ENCODE peak calls at places on chromosomes 12 and 14, in seven cellular contexts. D is caudate nucleus; H is HTR-8/SVneo; R is stomach; X is Ammon's horn; B is stimulated activated CD4-positive, alpha-beta T cell treated with anti-CD3 and anti-CD28 coated beads, Interleukin-4, amount 100 ng/mL, for 1 hour; U is iris pigment epithelial cell. W is an unnamed sample.

GRCh38 chr12:105992849-105993740 is 145.7 kb downstream of the NUAK1 start:
- DNase-seq in D (no peak), H (no peak), R (no peak), X (no peak), B (no peak), U (peak), W (peak)

GRCh38 chr14:94381149-94382030 is 7.0 kb downstream of the SERPINA1 start:
- DNase-seq in D (no peak), H (no peak), R (no peak), X (no peak), B (no peak), U (no peak), W (no peak)

GRCh38 chr12:41188841-41189394 is 798 bp downstream of the PDZRN4 start:
- DNase-seq in D (no peak), H (no peak), R (no peak), X (no peak), B (no peak), U (no peak), W (no peak)

GRCh38 chr14:36057452-36058142 is 118.9 kb downstream of the PTCSC3 start:
- DNase-seq in D (no peak), H (no peak), R (no peak), X (no peak), B (no peak), U (no peak), W (no peak)

GRCh38 chr12:109163150-109163549 is 46.8 kb downstream of the ACACB start:
- DNase-seq in D (no peak), H (no peak), R (no peak), X (no peak), B (no peak), U (no peak), W (no peak)

GRCh38 chr14:105089746-105090492 is 24.7 kb upstream of the GPR132 start:
- DNase-seq in D (no peak), H (no peak), R (no peak), X (no peak), B (no peak), U (no peak), W (no peak)

GRCh38 chr12:52949413-52950331 is 754 bp downstream of the KRT18 start:
- DNase-seq in D (no peak), H (peak), R (peak), X (no peak), B (no peak), U (peak), W (no peak)

GRCh38 chr14:54329082-54329695 is 67.6 kb upstream of the CDKN3 start:
- DNase-seq in D (no peak), H (peak), R (peak), X (peak), B (no peak), U (peak), W (peak)

GRCh38 chr12:50661300-50662120 is 102.4 kb upstream of the ATF1 start:
- DNase-seq in D (no peak), H (no peak), R (no peak), X (no peak), B (no peak), U (peak), W (no peak)

GRCh38 chr12:9798008-9798619 is 29.2 kb upstream of the KLRF1 start:
- DNase-seq in D (no peak), H (no peak), R (peak), X (peak), B (peak), U (peak), W (peak)

GRCh38 chr12:16246264-16246663 is 31.2 kb downstream of the SLC15A5 start:
- DNase-seq in D (no peak), H (no peak), R (no peak), X (no peak), B (no peak), U (no peak), W (no peak)

GRCh38 chr12:131832393-131833231 is 4.4 kb downstream of the MMP17 start:
- DNase-seq in D (peak), H (no peak), R (no peak), X (peak), B (no peak), U (peak), W (peak)

GRCh38 chr14:100633406-100633805 is 46.2 kb upstream of the BEGAIN start:
- DNase-seq in D (no peak), H (no peak), R (no peak), X (no peak), B (no peak), U (no peak), W (no peak)

GRCh38 chr12:591571-592505 is 71.4 kb downstream of the NINJ2 start:
- DNase-seq in D (no peak), H (no peak), R (peak), X (no peak), B (no peak), U (no peak), W (no peak)

GRCh38 chr12:57889541-57889989 is 43.0 kb upstream of the CTDSP2 start:
- DNase-seq in D (no peak), H (no peak), R (no peak), X (no peak), B (no peak), U (peak), W (peak)

GRCh38 chr12:32896438-32897275 is at the start of gene PKP2:
- DNase-seq in D (peak), H (peak), R (peak), X (peak), B (peak), U (peak), W (peak)

GRCh38 chr14:69695664-69696527 is 71.0 kb upstream of the SRSF5 start:
- DNase-seq in D (no peak), H (no peak), R (peak), X (no peak), B (no peak), U (peak), W (peak)

GRCh38 chr12:68425998-68426397 is 93.8 kb upstream of the MDM1 start:
- DNase-seq in D (no peak), H (no peak), R (no peak), X (no peak), B (no peak), U (peak), W (no peak)

GRCh38 chr12:6534914-6535696 is 788 bp downstream of the GAPDH start:
- DNase-seq in D (peak), H (peak), R (peak), X (peak), B (peak), U (peak), W (peak)

GRCh38 chr14:94058674-94059138 is 22.3 kb downstream of the DDX24 start:
- DNase-seq in D (no peak), H (no peak), R (no peak), X (peak), B (no peak), U (no peak), W (no peak)

GRCh38 chr12:5402009-5402408 is 29.9 kb upstream of the NTF3 start:
- DNase-seq in D (no peak), H (no peak), R (no peak), X (no peak), B (no peak), U (no peak), W (no peak)

GRCh38 chr12:109743076-109743910 is 29.7 kb downstream of the FAM222A start:
- DNase-seq in D (no peak), H (no peak), R (peak), X (no peak), B (no peak), U (no peak), W (no peak)

GRCh38 chr12:120978296-120979219 is at the start of gene HNF1A:
- DNase-seq in D (no peak), H (no peak), R (peak), X (no peak), B (no peak), U (no peak), W (no peak)

GRCh38 chr14:74531011-74531410 is 37.4 kb downstream of the ISCA2 start:
- DNase-seq in D (no peak), H (no peak), R (no peak), X (no peak), B (no peak), U (no peak), W (no peak)

GRCh38 chr12:38921025-38921677 is 15.8 kb upstream of the CPNE8 start:
- DNase-seq in D (no peak), H (peak), R (peak), X (peak), B (peak), U (peak), W (peak)

GRCh38 chr14:104844306-104845032 is 20.6 kb upstream of the CEP170B start:
- DNase-seq in D (no peak), H (no peak), R (no peak), X (no peak), B (no peak), U (no peak), W (no peak)

GRCh38 chr14:105050551-105050897 is 14.7 kb downstream of the GPR132 start:
- DNase-seq in D (no peak), H (peak), R (peak), X (no peak), B (no peak), U (peak), W (peak)

GRCh38 chr12:12722351-12723146 is 5.4 kb downstream of the CDKN1B start:
- DNase-seq in D (no peak), H (no peak), R (no peak), X (no peak), B (no peak), U (no peak), W (no peak)

GRCh38 chr12:62332598-62332997 is 72.4 kb downstream of the USP15 start:
- DNase-seq in D (no peak), H (no peak), R (no peak), X (no peak), B (no peak), U (peak), W (peak)

GRCh38 chr14:61671086-61671485 is 24.2 kb upstream of the HIF1A start:
- DNase-seq in D (no peak), H (no peak), R (no peak), X (no peak), B (peak), U (no peak), W (no peak)

GRCh38 chr12:25689996-25690501 is 137.0 kb upstream of the LMNTD1 start:
- DNase-seq in D (no peak), H (no peak), R (peak), X (peak), B (no peak), U (no peak), W (peak)

GRCh38 chr14:54776361-54777001 is 126.1 kb downstream of the GCH1 start:
- DNase-seq in D (no peak), H (peak), R (no peak), X (peak), B (peak), U (peak), W (peak)

GRCh38 chr12:112107728-112108447 is 695 bp downstream of the NAA25 start:
- DNase-seq in D (no peak), H (no peak), R (no peak), X (peak), B (peak), U (no peak), W (peak)

GRCh38 chr12:4280351-4281163 is 7.0 kb downstream of the CCND2 start:
- DNase-seq in D (no peak), H (no peak), R (no peak), X (no peak), B (no peak), U (no peak), W (no peak)

GRCh38 chr12:6226701-6227096 is 26.5 kb downstream of the CD9 start:
- DNase-seq in D (no peak), H (no peak), R (no peak), X (no peak), B (no peak), U (no peak), W (no peak)

W was measured in AG20443.